ENCODE peak calls at places on chromosomes 1 and 21, in five cellular contexts. L is bronchial epithelial cell, T is K562, D is body of pancreas, N is dorsolateral prefrontal cortex. V is an unnamed sample.

GRCh38 chr1:227886503-227886961 is 61.2 kb downstream of the WNT9A start:
- DNase-seq in L (no peak), T (no peak), D (peak; percentile 10), N (no peak), V (no peak)

GRCh38 chr1:38037481-38037939 is 9.1 kb downstream of the POU3F1 start:
- DNase-seq in L (no peak), T (peak; percentile 75), D (no peak), N (no peak), V (peak; percentile 23)

GRCh38 chr1:243944429-243945160 is 94.6 kb upstream of the AKT3 start:
- DNase-seq in L (peak; percentile 96), T (no peak), D (no peak), N (no peak), V (peak; percentile 98)

GRCh38 chr1:108017698-108018097 is 52.7 kb upstream of the VAV3 start:
- DNase-seq in L (peak; percentile 63), T (no peak), D (no peak), N (no peak), V (peak; percentile 59)

GRCh38 chr1:3611170-3612019 is at the start of gene MEGF6:
- DNase-seq in L (no peak), T (peak; percentile 81), D (peak; percentile 49), N (no peak), V (peak; percentile 33)

GRCh38 chr21:46509760-46510159 is 51.1 kb downstream of the DIP2A start:
- DNase-seq in L (peak; percentile 88), T (no peak), D (peak; percentile 46), N (no peak), V (peak; percentile 88)

GRCh38 chr1:185369786-185370185 is 52.7 kb upstream of the IVNS1ABP start:
- DNase-seq in L (peak; percentile 78), T (no peak), D (no peak), N (no peak), V (peak; percentile 59)

GRCh38 chr1:99650021-99650420 is 4.1 kb downstream of the PALMD start:
- DNase-seq in L (peak; percentile 29), T (no peak), D (no peak), N (no peak), V (no peak)

GRCh38 chr1:73839922-73840321 is 358.1 kb downstream of the LRRIQ3 start:
- DNase-seq in L (peak; percentile 34), T (no peak), D (no peak), N (no peak), V (peak; percentile 47)

GRCh38 chr1:198880818-198881597 is 242.2 kb downstream of the PTPRC start:
- DNase-seq in L (peak; percentile 94), T (no peak), D (no peak), N (no peak), V (peak; percentile 90)

GRCh38 chr1:193971595-193971994 is 785.2 kb upstream of the B3GALT2 start:
- DNase-seq in L (peak; percentile 98), T (no peak), D (no peak), N (no peak), V (peak; percentile 94)

GRCh38 chr1:30995990-30996612 is 69.4 kb downstream of the PUM1 start:
- DNase-seq in L (no peak), T (no peak), D (no peak), N (no peak), V (no peak)

GRCh38 chr1:31003613-31004230 is 61.8 kb downstream of the PUM1 start:
- DNase-seq in L (no peak), T (no peak), D (no peak), N (no peak), V (no peak)

GRCh38 chr1:30997463-30998057 is 68.0 kb downstream of the PUM1 start:
- DNase-seq in L (no peak), T (no peak), D (no peak), N (no peak), V (no peak)

GRCh38 chr1:30998171-30998570 is 67.3 kb downstream of the PUM1 start:
- DNase-seq in L (no peak), T (no peak), D (no peak), N (no peak), V (no peak)

GRCh38 chr1:30998887-30999286 is 66.6 kb downstream of the PUM1 start:
- DNase-seq in L (no peak), T (no peak), D (no peak), N (no peak), V (no peak)
- H3K4me3 ChIP-seq in L (no peak overlapping the region), T (no peak overlapping the region), D (no peak overlapping the region), N (no peak overlapping the region), V (no peak overlapping the region)

GRCh38 chr1:109652446-109652845 is 3.5 kb upstream of the GSTM4 start:
- DNase-seq in L (no peak), T (no peak), D (no peak), N (no peak), V (no peak)

GRCh38 chr1:109644670-109645069 is 11.2 kb upstream of the GSTM4 start:
- DNase-seq in L (no peak), T (no peak), D (no peak), N (no peak), V (no peak)

GRCh38 chr1:109653286-109653685 is 2.6 kb upstream of the GSTM4 start:
- DNase-seq in L (no peak), T (no peak), D (no peak), N (no peak), V (no peak)

GRCh38 chr1:109650609-109651008 is 5.3 kb upstream of the GSTM4 start:
- DNase-seq in L (peak; percentile 15), T (no peak), D (no peak), N (no peak), V (no peak)

GRCh38 chr1:109649380-109649987 is 6.4 kb upstream of the GSTM4 start:
- DNase-seq in L (no peak), T (peak; percentile 37), D (no peak), N (no peak), V (no peak)
- TF ChIP-seq CTCF in L (no peak), T (peak; percentile 52), D (no peak), N (peak; percentile 64), V (no peak)

GRCh38 chr1:25022361-25023189 is 92.5 kb upstream of the RUNX3 start:
- DNase-seq in L (peak; percentile 63), T (peak; percentile 38), D (peak; percentile 22), N (peak; percentile 69), V (peak; percentile 86)
- H3K4me3 ChIP-seq in L (no peak overlapping the region), T (no peak overlapping the region), D (no peak overlapping the region), N (no peak overlapping the region), V (no peak overlapping the region)

GRCh38 chr1:177033628-177034027 is 130.9 kb downstream of the ASTN1 start:
- DNase-seq in L (no peak), T (no peak), D (no peak), N (no peak), V (no peak)
- TF ChIP-seq CTCF in L (no peak), T (no peak), D (no peak), N (no peak), V (no peak)

V was measured in epithelial cell of esophagus.